ENCODE peak calls at places on chromosome 11, in seven cellular contexts. One of them, this sample, is unnamed.

GRCh38 chr11:68935066-68935465 is 31.4 kb downstream of the IGHMBP2 start:
- DNase-seq in mesendoderm: no peak
- DNase-seq in mesenchymal stem cell: no peak
- DNase-seq in H1: no peak
- DNase-seq in trophoblast cell: no peak
- DNase-seq in neuronal stem cell: no peak
- DNase-seq in IMR-90: no peak
- DNase-seq in this sample: no peak

GRCh38 chr11:28671326-28671725 is 563.1 kb downstream of the METTL15 start:
- DNase-seq in H1: no peak
- DNase-seq in IMR-90: no peak
- DNase-seq in mesendoderm: no peak
- DNase-seq in neuronal stem cell: no peak
- DNase-seq in trophoblast cell: no peak
- DNase-seq in mesenchymal stem cell: no peak
- DNase-seq in this sample: no peak

GRCh38 chr11:7548659-7549283 is 35.0 kb downstream of the PPFIBP2 start:
- DNase-seq in neuronal stem cell: no peak
- DNase-seq in trophoblast cell: peak; percentile 77
- DNase-seq in H1: peak; percentile 73
- DNase-seq in mesenchymal stem cell: no peak
- DNase-seq in IMR-90: no peak
- DNase-seq in mesendoderm: peak; percentile 88
- DNase-seq in this sample: peak; percentile 89

GRCh38 chr11:37061426-37061825 is 463.4 kb upstream of the RAG2 start:
- DNase-seq in trophoblast cell: no peak
- DNase-seq in mesenchymal stem cell: no peak
- DNase-seq in mesendoderm: peak; percentile 32
- DNase-seq in neuronal stem cell: no peak
- DNase-seq in IMR-90: no peak
- DNase-seq in H1: no peak
- DNase-seq in this sample: no peak

GRCh38 chr11:69089258-69089657 is 40.5 kb downstream of the TPCN2 start:
- DNase-seq in mesendoderm: no peak
- DNase-seq in neuronal stem cell: no peak
- DNase-seq in trophoblast cell: no peak
- DNase-seq in H1: no peak
- DNase-seq in IMR-90: peak; percentile 89
- DNase-seq in mesenchymal stem cell: peak; percentile 87
- DNase-seq in this sample: no peak

GRCh38 chr11:14148653-14149273 is 186.2 kb downstream of the SPON1 start:
- DNase-seq in mesendoderm: peak; percentile 26
- DNase-seq in mesenchymal stem cell: peak; percentile 36
- DNase-seq in neuronal stem cell: no peak
- DNase-seq in trophoblast cell: peak; percentile 61
- DNase-seq in H1: no peak
- DNase-seq in IMR-90: peak; percentile 44
- DNase-seq in this sample: no peak

GRCh38 chr11:123357990-123358827 is 71.9 kb upstream of the GRAMD1B start:
- DNase-seq in neuronal stem cell: peak; percentile 18
- DNase-seq in IMR-90: peak; percentile 2
- DNase-seq in mesenchymal stem cell: peak; percentile 8
- DNase-seq in trophoblast cell: peak; percentile 52
- DNase-seq in H1: peak; percentile 68
- DNase-seq in mesendoderm: peak; percentile 57
- DNase-seq in this sample: peak; percentile 54

GRCh38 chr11:107716884-107717532 is 5.2 kb upstream of the SLN start:
- DNase-seq in neuronal stem cell: no peak
- DNase-seq in IMR-90: no peak
- DNase-seq in mesenchymal stem cell: no peak
- DNase-seq in mesendoderm: no peak
- DNase-seq in H1: no peak
- DNase-seq in trophoblast cell: no peak
- DNase-seq in this sample: no peak

GRCh38 chr11:78350646-78351165 is 66.9 kb downstream of the GAB2 start:
- DNase-seq in neuronal stem cell: no peak
- DNase-seq in mesendoderm: no peak
- DNase-seq in IMR-90: peak; percentile 47
- DNase-seq in trophoblast cell: peak; percentile 26
- DNase-seq in mesenchymal stem cell: peak; percentile 47
- DNase-seq in H1: no peak
- DNase-seq in this sample: no peak

GRCh38 chr11:123628936-123629683 is 25.3 kb downstream of the SCN3B start:
- DNase-seq in IMR-90: peak; percentile 84
- DNase-seq in H1: no peak
- DNase-seq in trophoblast cell: no peak
- DNase-seq in neuronal stem cell: no peak
- DNase-seq in mesenchymal stem cell: peak; percentile 29
- DNase-seq in mesendoderm: no peak
- DNase-seq in this sample: no peak

GRCh38 chr11:118916842-118917388 is 8.8 kb downstream of the BCL9L start:
- DNase-seq in neuronal stem cell: no peak
- DNase-seq in H1: no peak
- DNase-seq in IMR-90: peak; percentile 75
- DNase-seq in mesenchymal stem cell: peak; percentile 85
- DNase-seq in mesendoderm: peak; percentile 99
- DNase-seq in trophoblast cell: peak; percentile 67
- DNase-seq in this sample: peak; percentile 83

GRCh38 chr11:74050465-74050864 is 41.6 kb upstream of the UCP3 start:
- DNase-seq in trophoblast cell: peak; percentile 74
- DNase-seq in mesendoderm: no peak
- DNase-seq in neuronal stem cell: no peak
- DNase-seq in mesenchymal stem cell: no peak
- DNase-seq in H1: no peak
- DNase-seq in IMR-90: peak; percentile 66
- DNase-seq in this sample: no peak

GRCh38 chr11:121572581-121573059 is 119.9 kb upstream of the SORL1-AS1 start:
- DNase-seq in mesenchymal stem cell: no peak
- DNase-seq in trophoblast cell: no peak
- DNase-seq in IMR-90: no peak
- DNase-seq in mesendoderm: no peak
- DNase-seq in neuronal stem cell: no peak
- DNase-seq in H1: no peak
- DNase-seq in this sample: no peak

GRCh38 chr11:19661827-19662226 is 50.8 kb upstream of the NAV2 start:
- DNase-seq in trophoblast cell: no peak
- DNase-seq in mesendoderm: no peak
- DNase-seq in mesenchymal stem cell: no peak
- DNase-seq in neuronal stem cell: no peak
- DNase-seq in IMR-90: no peak
- DNase-seq in H1: no peak
- DNase-seq in this sample: no peak

GRCh38 chr11:63572026-63572688 is 9.0 kb upstream of the PLAAT2 start:
- DNase-seq in mesendoderm: no peak
- DNase-seq in IMR-90: no peak
- DNase-seq in trophoblast cell: no peak
- DNase-seq in neuronal stem cell: no peak
- DNase-seq in mesenchymal stem cell: no peak
- DNase-seq in H1: no peak
- DNase-seq in this sample: peak; percentile 18

GRCh38 chr11:45146072-45147016 is at the start of gene PRDM11:
- DNase-seq in mesenchymal stem cell: peak; percentile 85
- DNase-seq in mesendoderm: peak; percentile 65
- DNase-seq in neuronal stem cell: peak; percentile 47
- DNase-seq in trophoblast cell: peak; percentile 82
- DNase-seq in IMR-90: peak; percentile 72
- DNase-seq in H1: peak; percentile 65
- DNase-seq in this sample: peak; percentile 39

GRCh38 chr11:132451942-132452601 is 1080.2 kb downstream of the OPCML start:
- DNase-seq in trophoblast cell: no peak
- DNase-seq in neuronal stem cell: peak; percentile 41
- DNase-seq in mesenchymal stem cell: no peak
- DNase-seq in mesendoderm: peak; percentile 87
- DNase-seq in H1: peak; percentile 47
- DNase-seq in IMR-90: no peak
- DNase-seq in this sample: no peak

DNA sequence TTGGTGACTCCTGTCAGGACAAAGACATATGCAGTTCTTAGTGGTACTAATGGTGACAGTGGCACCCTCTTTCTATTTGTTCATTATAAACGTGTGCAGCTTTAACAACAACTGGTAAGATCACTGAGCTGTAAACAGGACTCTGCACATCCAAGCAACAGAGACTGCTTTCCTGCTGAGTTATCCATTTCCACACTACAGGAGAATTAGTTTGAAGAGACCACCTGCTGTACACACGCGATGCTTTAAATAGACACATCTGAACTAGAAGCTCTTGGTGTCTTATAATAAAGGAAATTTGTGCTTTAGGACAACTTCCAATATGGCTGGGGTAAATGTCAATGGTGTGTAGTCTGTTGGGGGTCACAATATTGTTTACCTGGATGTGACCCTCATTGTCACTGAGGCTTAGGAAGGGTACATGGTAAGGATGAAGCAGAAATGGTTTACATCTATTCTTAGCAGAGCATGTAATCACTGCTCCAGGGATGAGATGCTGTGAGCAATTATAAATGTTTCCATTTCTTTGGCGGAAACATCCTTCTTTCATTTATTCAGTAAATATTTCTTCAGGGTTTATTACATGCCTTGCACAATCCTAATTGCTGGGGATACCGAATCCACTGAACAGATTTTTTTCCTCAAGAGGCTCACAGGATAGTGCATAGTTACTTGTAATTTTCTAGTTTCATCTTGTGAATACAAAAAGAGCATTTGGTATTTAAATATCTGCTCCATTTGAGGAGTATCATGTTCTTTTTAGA is 354.0 kb upstream of the CCDC90B start:
- DNase-seq in IMR-90: no peak
- DNase-seq in mesendoderm: no peak
- DNase-seq in neuronal stem cell: no peak
- DNase-seq in trophoblast cell: no peak
- DNase-seq in mesenchymal stem cell: no peak
- DNase-seq in H1: no peak
- DNase-seq in this sample: no peak
- H3K79me1 ChIP-seq in IMR-90: no peaks in the 10 kb centered on the region
- H3K79me1 ChIP-seq in mesendoderm: no peaks in the 10 kb centered on the region
- H3K79me1 ChIP-seq in neuronal stem cell: no peaks in the 10 kb centered on the region
- H3K79me1 ChIP-seq in trophoblast cell: no peaks in the 10 kb centered on the region
- H3K79me1 ChIP-seq in mesenchymal stem cell: no peaks in the 10 kb centered on the region
- H3K79me1 ChIP-seq in H1: no peaks in the 10 kb centered on the region
- H3K79me1 ChIP-seq in this sample: no peaks in the 10 kb centered on the region

GRCh38 chr11:101128571-101129202 is 926 bp downstream of the PGR start:
- DNase-seq in neuronal stem cell: peak; percentile 3
- DNase-seq in IMR-90: no peak
- DNase-seq in trophoblast cell: no peak
- DNase-seq in H1: peak; percentile 76
- DNase-seq in mesendoderm: no peak
- DNase-seq in mesenchymal stem cell: peak; percentile 4
- DNase-seq in this sample: peak; percentile 43
- H3K18ac ChIP-seq in neuronal stem cell: peak overlapping the region; percentile 76
- H3K18ac ChIP-seq in IMR-90: no peak overlapping the region
- H3K18ac ChIP-seq in trophoblast cell: no peak overlapping the region
- H3K18ac ChIP-seq in H1: no peak overlapping the region
- H3K18ac ChIP-seq in mesendoderm: no peak overlapping the region
- H3K18ac ChIP-seq in mesenchymal stem cell: no peak overlapping the region
- H3K18ac ChIP-seq in this sample: no peak overlapping the region

GRCh38 chr11:86134580-86135318 is 65.9 kb upstream of the PICALM start:
- DNase-seq in mesendoderm: no peak
- DNase-seq in trophoblast cell: no peak
- DNase-seq in IMR-90: no peak
- DNase-seq in H1: no peak
- DNase-seq in mesenchymal stem cell: no peak
- DNase-seq in neuronal stem cell: no peak
- DNase-seq in this sample: no peak

GRCh38 chr11:86135319-86135714 is 66.4 kb upstream of the PICALM start:
- DNase-seq in trophoblast cell: no peak
- DNase-seq in mesendoderm: no peak
- DNase-seq in H1: no peak
- DNase-seq in mesenchymal stem cell: no peak
- DNase-seq in neuronal stem cell: no peak
- DNase-seq in IMR-90: no peak
- DNase-seq in this sample: no peak

GRCh38 chr11:86132667-86133310 is 63.9 kb upstream of the PICALM start:
- DNase-seq in mesendoderm: no peak
- DNase-seq in trophoblast cell: no peak
- DNase-seq in IMR-90: no peak
- DNase-seq in mesenchymal stem cell: no peak
- DNase-seq in H1: no peak
- DNase-seq in neuronal stem cell: no peak
- DNase-seq in this sample: no peak

GRCh38 chr11:86138958-86139357 is 70.1 kb upstream of the PICALM start:
- DNase-seq in H1: no peak
- DNase-seq in mesenchymal stem cell: peak; percentile 30
- DNase-seq in mesendoderm: no peak
- DNase-seq in IMR-90: no peak
- DNase-seq in neuronal stem cell: no peak
- DNase-seq in trophoblast cell: peak; percentile 81
- DNase-seq in this sample: no peak

GRCh38 chr11:86136542-86136941 is 67.7 kb upstream of the PICALM start:
- DNase-seq in trophoblast cell: no peak
- DNase-seq in neuronal stem cell: no peak
- DNase-seq in H1: no peak
- DNase-seq in IMR-90: no peak
- DNase-seq in mesenchymal stem cell: no peak
- DNase-seq in mesendoderm: no peak
- DNase-seq in this sample: no peak
- H4K8ac ChIP-seq in trophoblast cell: no peak overlapping the region
- H4K8ac ChIP-seq in neuronal stem cell: no peak overlapping the region
- H4K8ac ChIP-seq in H1: no peak overlapping the region
- H4K8ac ChIP-seq in IMR-90: peak overlapping the region; percentile 30
- H4K8ac ChIP-seq in mesenchymal stem cell: no peak overlapping the region
- H4K8ac ChIP-seq in mesendoderm: no peak overlapping the region
- H4K8ac ChIP-seq in this sample: no peak overlapping the region

GRCh38 chr11:33448461-33449130 is 191.4 kb downstream of the HIPK3 start:
- DNase-seq in IMR-90: peak; percentile 34
- DNase-seq in neuronal stem cell: no peak
- DNase-seq in trophoblast cell: no peak
- DNase-seq in mesendoderm: no peak
- DNase-seq in H1: no peak
- DNase-seq in mesenchymal stem cell: no peak
- DNase-seq in this sample: no peak

GRCh38 chr11:33444835-33445594 is 187.8 kb downstream of the HIPK3 start:
- DNase-seq in IMR-90: peak; percentile 10
- DNase-seq in neuronal stem cell: no peak
- DNase-seq in H1: no peak
- DNase-seq in mesenchymal stem cell: no peak
- DNase-seq in trophoblast cell: no peak
- DNase-seq in mesendoderm: no peak
- DNase-seq in this sample: no peak

GRCh38 chr11:33449798-33450197 is 192.6 kb downstream of the HIPK3 start:
- DNase-seq in H1: no peak
- DNase-seq in trophoblast cell: peak; percentile 69
- DNase-seq in IMR-90: peak; percentile 76
- DNase-seq in neuronal stem cell: no peak
- DNase-seq in mesenchymal stem cell: no peak
- DNase-seq in mesendoderm: no peak
- DNase-seq in this sample: no peak

GRCh38 chr11:33443684-33444083 is 186.5 kb downstream of the HIPK3 start:
- DNase-seq in neuronal stem cell: no peak
- DNase-seq in trophoblast cell: no peak
- DNase-seq in mesendoderm: no peak
- DNase-seq in H1: no peak
- DNase-seq in mesenchymal stem cell: no peak
- DNase-seq in IMR-90: no peak
- DNase-seq in this sample: no peak

DNA sequence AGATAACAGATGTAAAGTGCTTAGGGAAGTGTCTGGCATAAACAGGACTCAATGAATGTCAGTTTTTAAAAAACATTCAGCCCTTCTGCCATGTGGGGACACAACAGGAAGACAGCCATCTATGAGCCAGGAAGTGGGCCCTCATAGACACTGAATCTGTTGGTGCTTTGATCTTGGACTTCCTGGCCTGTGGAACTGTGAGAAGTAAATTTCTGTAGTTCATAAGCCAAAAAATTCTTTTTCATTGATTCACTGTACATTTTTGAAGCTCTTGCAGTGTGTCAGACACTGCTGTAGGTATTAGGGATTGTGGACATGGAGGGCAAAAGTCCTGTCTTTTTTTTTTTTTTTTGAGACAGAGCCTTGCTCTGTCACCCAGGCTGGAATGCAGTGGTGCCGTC is 188.6 kb downstream of the HIPK3 start:
- DNase-seq in mesendoderm: no peak
- DNase-seq in H1: no peak
- DNase-seq in IMR-90: peak; percentile 70
- DNase-seq in neuronal stem cell: no peak
- DNase-seq in trophoblast cell: peak; percentile 83
- DNase-seq in mesenchymal stem cell: peak; percentile 12
- DNase-seq in this sample: no peak
- H3K79me1 ChIP-seq in mesendoderm: no peaks in the 10 kb centered on the region
- H3K79me1 ChIP-seq in H1: no peaks in the 10 kb centered on the region
- H3K79me1 ChIP-seq in IMR-90: peaks cover 47% of the 10 kb centered on the region
- H3K79me1 ChIP-seq in neuronal stem cell: no peaks in the 10 kb centered on the region
- H3K79me1 ChIP-seq in trophoblast cell: peaks cover 2% of the 10 kb centered on the region
- H3K79me1 ChIP-seq in mesenchymal stem cell: peaks cover 5% of the 10 kb centered on the region
- H3K79me1 ChIP-seq in this sample: no peaks in the 10 kb centered on the region

This sample was measured in H9.